ENCODE peak calls at places on chromosome 11, in four cellular contexts. One of them, this sample, is unnamed.

GRCh38 chr11:2815762-2816496 is 69.6 kb downstream of the CDKN1C start:
- DNase-seq in AG10803: no peak
- DNase-seq in MG63: no peak
- DNase-seq in suprapubic skin: no peak
- DNase-seq in this sample: no peak

GRCh38 chr11:45921561-45922424 is 663 bp upstream of the LARGE2 start:
- DNase-seq in AG10803: no peak
- DNase-seq in MG63: no peak
- DNase-seq in suprapubic skin: peak
- DNase-seq in this sample: no peak

GRCh38 chr11:128928400-128928799 is 14.3 kb downstream of the TP53AIP1 start:
- DNase-seq in AG10803: no peak
- DNase-seq in MG63: no peak
- DNase-seq in suprapubic skin: no peak
- DNase-seq in this sample: no peak

GRCh38 chr11:8603696-8604077 is 9.7 kb upstream of the STK33 start:
- DNase-seq in AG10803: no peak
- DNase-seq in MG63: no peak
- DNase-seq in suprapubic skin: no peak
- DNase-seq in this sample: peak

GRCh38 chr11:61551630-61552029 is 29.2 kb downstream of the SYT7 start:
- DNase-seq in AG10803: peak
- DNase-seq in MG63: peak
- DNase-seq in suprapubic skin: no peak
- DNase-seq in this sample: peak

GRCh38 chr11:28529540-28530410 is 421.6 kb downstream of the METTL15 start:
- DNase-seq in AG10803: peak
- DNase-seq in MG63: no peak
- DNase-seq in suprapubic skin: no peak
- DNase-seq in this sample: peak

GRCh38 chr11:71934213-71934612 is 5.4 kb downstream of the RNF121 start:
- DNase-seq in AG10803: no peak
- DNase-seq in MG63: no peak
- DNase-seq in suprapubic skin: no peak
- DNase-seq in this sample: no peak

GRCh38 chr11:66979336-66979980 is 4.4 kb downstream of the C11orf86 start:
- DNase-seq in AG10803: peak
- DNase-seq in MG63: peak
- DNase-seq in suprapubic skin: no peak
- DNase-seq in this sample: no peak

GRCh38 chr11:86737752-86738151 is 62.6 kb upstream of the PRSS23 start:
- DNase-seq in AG10803: peak
- DNase-seq in MG63: peak
- DNase-seq in suprapubic skin: no peak
- DNase-seq in this sample: peak

This sample was measured in fibroblast of mammary gland.